ENCODE peak calls at places on chromosomes 12 and 14, in seven cellular contexts. I is epithelial cell of prostate; Z is suprapubic skin; L is H9; Y is naive thymus-derived CD4-positive, alpha-beta T cell; N is psoas muscle; X is HL-60. U is an unnamed sample.

GRCh38 chr12:47349770-47350408 is 270.1 kb upstream of the AMIGO2 start:
- DNase-seq in N (no peak), Y (no peak), X (no peak), L (no peak), I (no peak), Z (no peak), U (no peak)

GRCh38 chr12:102958073-102958829 is 777 bp downstream of the ASCL1 start:
- DNase-seq in Y (no peak), L (peak; percentile 90), X (no peak), I (no peak), Z (no peak), N (no peak), U (peak; percentile 47)

GRCh38 chr14:99726538-99727095 is 42.5 kb downstream of the CYP46A1 start:
- DNase-seq in N (no peak), L (peak; percentile 27), Z (peak; percentile 64), X (no peak), Y (no peak), I (no peak), U (no peak)

GRCh38 chr14:68522510-68523325 is 270.1 kb downstream of the ZFP36L1 start:
- DNase-seq in L (no peak), X (no peak), N (no peak), Y (no peak), Z (peak; percentile 41), I (no peak), U (peak; percentile 44)

GRCh38 chr12:80058586-80058985 is 40.8 kb upstream of the OTOGL start:
- DNase-seq in L (no peak), Y (no peak), N (no peak), I (no peak), Z (no peak), X (no peak), U (no peak)

GRCh38 chr12:1529228-1529861 is 65.0 kb downstream of the FBXL14 start:
- DNase-seq in Z (no peak), N (no peak), I (no peak), L (peak; percentile 32), Y (no peak), X (no peak), U (no peak)

GRCh38 chr12:50517456-50518048 is 12.8 kb downstream of the DIP2B start:
- DNase-seq in Y (peak; percentile 53), Z (no peak), X (peak; percentile 76), L (no peak), N (no peak), I (peak; percentile 37), U (no peak)

GRCh38 chr12:33330940-33331339 is 108.7 kb downstream of the SYT10 start:
- DNase-seq in X (no peak), Z (no peak), N (no peak), Y (no peak), L (no peak), I (no peak), U (no peak)

GRCh38 chr12:76888775-76889174 is 10.0 kb upstream of the CSRP2 start:
- DNase-seq in L (no peak), Y (no peak), X (no peak), Z (no peak), N (no peak), I (no peak), U (no peak)

GRCh38 chr12:78088391-78088832 is 257.7 kb downstream of the NAV3 start:
- DNase-seq in I (no peak), L (no peak), X (no peak), N (no peak), Z (no peak), Y (no peak), U (no peak)

GRCh38 chr12:111124183-111124582 is 203.8 kb upstream of the MYL2 start:
- DNase-seq in X (no peak), L (no peak), N (no peak), Y (no peak), Z (no peak), I (no peak), U (no peak)

GRCh38 chr12:10551375-10551774 is 45.7 kb downstream of the EIF2S3B start:
- DNase-seq in L (no peak), I (no peak), Y (no peak), X (no peak), Z (no peak), N (no peak), U (no peak)

GRCh38 chr12:17077594-17077993 is 471.6 kb upstream of the LMO3 start:
- DNase-seq in X (no peak), Y (no peak), I (no peak), Z (no peak), N (no peak), L (no peak), U (no peak)

GRCh38 chr14:38074091-38074490 is 133.6 kb upstream of the SSTR1 start:
- DNase-seq in I (no peak), N (no peak), Y (peak; percentile 9), Z (no peak), L (no peak), X (no peak), U (no peak)

GRCh38 chr12:48980953-48981756 is 3.0 kb downstream of the WNT1 start:
- DNase-seq in L (no peak), X (peak; percentile 47), Y (peak; percentile 79), I (no peak), Z (no peak), N (no peak), U (no peak)

GRCh38 chr12:121804417-121805111 is 755 bp downstream of the SETD1B start:
- DNase-seq in N (peak; percentile 34), Y (peak; percentile 74), I (no peak), Z (no peak), X (peak; percentile 80), L (no peak), U (peak; percentile 45)

GRCh38 chr14:93582516-93582915 is 151.8 kb downstream of the UNC79 start:
- DNase-seq in I (no peak), Y (no peak), X (no peak), N (no peak), Z (no peak), L (no peak), U (no peak)

GRCh38 chr14:99524091-99524661 is 43.0 kb downstream of the CCNK start:
- DNase-seq in X (no peak), L (no peak), I (no peak), N (peak; percentile 20), Z (no peak), Y (no peak), U (no peak)

GRCh38 chr12:19970826-19971225 is 397.5 kb upstream of the PDE3A start:
- DNase-seq in Z (no peak), Y (no peak), N (no peak), I (no peak), X (no peak), L (no peak), U (no peak)

GRCh38 chr12:72511906-72512305 is 239.7 kb downstream of the TRHDE start:
- DNase-seq in I (no peak), L (no peak), X (no peak), Z (no peak), N (no peak), Y (no peak), U (no peak)

GRCh38 chr14:68685419-68686211 is 107.3 kb downstream of the ZFP36L1 start:
- DNase-seq in I (peak; percentile 91), N (no peak), L (no peak), Y (peak; percentile 68), X (peak; percentile 30), Z (peak; percentile 48), U (no peak)

GRCh38 chr12:103333676-103334075 is 162.1 kb downstream of the C12orf42 start:
- DNase-seq in Z (no peak), Y (no peak), L (no peak), X (no peak), I (no peak), N (no peak), U (no peak)

GRCh38 chr14:73717998-73718741 is 4.0 kb upstream of the PNMA1 start:
- DNase-seq in Y (no peak), I (no peak), Z (no peak), N (no peak), X (no peak), L (peak; percentile 70), U (peak; percentile 60)
- H3K27ac ChIP-seq in Y (no peak overlapping the region), I (no peak overlapping the region), Z (peak overlapping the region; percentile 16), N (peak overlapping the region; percentile 62), X (no peak overlapping the region), L (no peak overlapping the region), U (peak overlapping the region; percentile 33)

GRCh38 chr14:97022741-97023140 is 225.6 kb downstream of the VRK1 start:
- DNase-seq in Z (no peak), N (no peak), L (peak; percentile 1), I (no peak), Y (no peak), X (no peak), U (no peak)
- H3K27ac ChIP-seq in Z (no peak overlapping the region), N (no peak overlapping the region), L (no peak overlapping the region), I (no peak overlapping the region), Y (no peak overlapping the region), X (no peak overlapping the region), U (no peak overlapping the region)

DNA sequence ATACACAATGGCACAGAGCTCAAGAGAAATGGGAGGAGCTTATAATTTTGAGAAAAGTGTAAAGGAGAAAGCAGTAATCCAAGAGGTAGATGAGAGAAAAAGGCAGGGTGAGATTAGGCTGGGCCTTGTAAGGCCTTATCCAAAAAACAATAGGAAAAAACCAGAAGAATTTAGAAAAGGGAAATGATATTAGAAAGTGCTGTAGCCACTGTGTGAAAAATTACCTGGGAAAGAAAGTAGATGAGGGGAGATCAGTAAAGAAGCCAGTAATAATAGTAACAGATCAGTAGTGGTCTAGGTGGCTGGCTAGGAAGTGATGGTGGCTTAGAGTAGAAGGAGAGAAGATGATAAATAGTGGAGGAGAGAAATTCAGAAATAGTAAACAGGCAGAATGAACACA is 66.3 kb upstream of the CFL2 start:
- DNase-seq in Z (no peak), Y (no peak), I (no peak), X (no peak), N (no peak), L (no peak), U (no peak)
- H3K27ac ChIP-seq in Z (no peak overlapping the region), Y (no peak overlapping the region), I (peak overlapping the region; percentile 88), X (no peak overlapping the region), N (no peak overlapping the region), L (no peak overlapping the region), U (no peak overlapping the region)

GRCh38 chr12:108714866-108715265 is 16.5 kb downstream of the CORO1C start:
- DNase-seq in Z (no peak), I (no peak), Y (no peak), X (no peak), L (no peak), N (no peak), U (no peak)
- H3K27ac ChIP-seq in Z (no peak overlapping the region), I (no peak overlapping the region), Y (no peak overlapping the region), X (no peak overlapping the region), L (no peak overlapping the region), N (peak overlapping the region; percentile 11), U (no peak overlapping the region)

U was measured in cardiac muscle cell.